ENCODE peak calls at places on chromosome 22, in seven cellular contexts. One of them, this sample, is unnamed.

GRCh38 chr22:43136255-43136654 is 6.9 kb downstream of the MCAT start:
- DNase-seq in COR-L47: peak
- DNase-seq in Daoy: peak
- DNase-seq in iPS DF 6.9: no peak
- DNase-seq in stimulated activated CD4-positive, alpha-beta T cell treated with anti-CD3 and anti-CD28 coated beads, Interleukin-1b, Interleukin-23, amount 100 ng/mL, for 24 hours: no peak
- DNase-seq in activated naive CD8-positive, alpha-beta T cell treated with anti-CD3 and anti-CD28 coated beads, Interleukin-2, amount 50 U/mL, for 24 hours: peak
- DNase-seq in M059J: no peak
- DNase-seq in this sample: no peak

GRCh38 chr22:47575291-47575690 is 812.8 kb downstream of the TBC1D22A start:
- DNase-seq in COR-L47: no peak
- DNase-seq in stimulated activated CD4-positive, alpha-beta T cell treated with anti-CD3 and anti-CD28 coated beads, Interleukin-1b, Interleukin-23, amount 100 ng/mL, for 24 hours: no peak
- DNase-seq in iPS DF 6.9: no peak
- DNase-seq in Daoy: no peak
- DNase-seq in M059J: no peak
- DNase-seq in activated naive CD8-positive, alpha-beta T cell treated with anti-CD3 and anti-CD28 coated beads, Interleukin-2, amount 50 U/mL, for 24 hours: no peak
- DNase-seq in this sample: peak

GRCh38 chr22:20569059-20570058 is 61.9 kb downstream of the MED15 start:
- DNase-seq in iPS DF 6.9: no peak
- DNase-seq in stimulated activated CD4-positive, alpha-beta T cell treated with anti-CD3 and anti-CD28 coated beads, Interleukin-1b, Interleukin-23, amount 100 ng/mL, for 24 hours: peak
- DNase-seq in COR-L47: no peak
- DNase-seq in M059J: peak
- DNase-seq in Daoy: peak
- DNase-seq in activated naive CD8-positive, alpha-beta T cell treated with anti-CD3 and anti-CD28 coated beads, Interleukin-2, amount 50 U/mL, for 24 hours: peak
- DNase-seq in this sample: no peak

GRCh38 chr22:24128631-24129601 is 52.4 kb upstream of the SUSD2 start:
- DNase-seq in stimulated activated CD4-positive, alpha-beta T cell treated with anti-CD3 and anti-CD28 coated beads, Interleukin-1b, Interleukin-23, amount 100 ng/mL, for 24 hours: no peak
- DNase-seq in COR-L47: peak
- DNase-seq in Daoy: no peak
- DNase-seq in activated naive CD8-positive, alpha-beta T cell treated with anti-CD3 and anti-CD28 coated beads, Interleukin-2, amount 50 U/mL, for 24 hours: no peak
- DNase-seq in iPS DF 6.9: no peak
- DNase-seq in M059J: no peak
- DNase-seq in this sample: peak

GRCh38 chr22:38981005-38981658 is 1.0 kb upstream of the APOBEC3B start:
- DNase-seq in M059J: peak
- DNase-seq in iPS DF 6.9: no peak
- DNase-seq in stimulated activated CD4-positive, alpha-beta T cell treated with anti-CD3 and anti-CD28 coated beads, Interleukin-1b, Interleukin-23, amount 100 ng/mL, for 24 hours: no peak
- DNase-seq in Daoy: peak
- DNase-seq in COR-L47: no peak
- DNase-seq in activated naive CD8-positive, alpha-beta T cell treated with anti-CD3 and anti-CD28 coated beads, Interleukin-2, amount 50 U/mL, for 24 hours: no peak
- DNase-seq in this sample: no peak

GRCh38 chr22:39244496-39245129 is at the start of gene PDGFB:
- DNase-seq in iPS DF 6.9: no peak
- DNase-seq in M059J: peak
- DNase-seq in activated naive CD8-positive, alpha-beta T cell treated with anti-CD3 and anti-CD28 coated beads, Interleukin-2, amount 50 U/mL, for 24 hours: no peak
- DNase-seq in Daoy: peak
- DNase-seq in COR-L47: peak
- DNase-seq in stimulated activated CD4-positive, alpha-beta T cell treated with anti-CD3 and anti-CD28 coated beads, Interleukin-1b, Interleukin-23, amount 100 ng/mL, for 24 hours: no peak
- DNase-seq in this sample: no peak

GRCh38 chr22:42648368-42649260 is 578 bp downstream of the CYB5R3 start:
- DNase-seq in Daoy: peak
- DNase-seq in iPS DF 6.9: no peak
- DNase-seq in COR-L47: no peak
- DNase-seq in M059J: no peak
- DNase-seq in stimulated activated CD4-positive, alpha-beta T cell treated with anti-CD3 and anti-CD28 coated beads, Interleukin-1b, Interleukin-23, amount 100 ng/mL, for 24 hours: no peak
- DNase-seq in activated naive CD8-positive, alpha-beta T cell treated with anti-CD3 and anti-CD28 coated beads, Interleukin-2, amount 50 U/mL, for 24 hours: peak
- DNase-seq in this sample: no peak

GRCh38 chr22:28180804-28181203 is 261.7 kb upstream of the PITPNB start:
- DNase-seq in M059J: no peak
- DNase-seq in activated naive CD8-positive, alpha-beta T cell treated with anti-CD3 and anti-CD28 coated beads, Interleukin-2, amount 50 U/mL, for 24 hours: no peak
- DNase-seq in stimulated activated CD4-positive, alpha-beta T cell treated with anti-CD3 and anti-CD28 coated beads, Interleukin-1b, Interleukin-23, amount 100 ng/mL, for 24 hours: no peak
- DNase-seq in Daoy: no peak
- DNase-seq in iPS DF 6.9: no peak
- DNase-seq in COR-L47: no peak
- DNase-seq in this sample: no peak

GRCh38 chr22:32204856-32205722 is at the start of gene RFPL2:
- DNase-seq in COR-L47: peak
- DNase-seq in Daoy: peak
- DNase-seq in activated naive CD8-positive, alpha-beta T cell treated with anti-CD3 and anti-CD28 coated beads, Interleukin-2, amount 50 U/mL, for 24 hours: no peak
- DNase-seq in stimulated activated CD4-positive, alpha-beta T cell treated with anti-CD3 and anti-CD28 coated beads, Interleukin-1b, Interleukin-23, amount 100 ng/mL, for 24 hours: no peak
- DNase-seq in iPS DF 6.9: no peak
- DNase-seq in M059J: no peak
- DNase-seq in this sample: peak

GRCh38 chr22:20084547-20085413 is 4.7 kb downstream of the DGCR8 start:
- DNase-seq in COR-L47: peak
- DNase-seq in iPS DF 6.9: no peak
- DNase-seq in M059J: no peak
- DNase-seq in stimulated activated CD4-positive, alpha-beta T cell treated with anti-CD3 and anti-CD28 coated beads, Interleukin-1b, Interleukin-23, amount 100 ng/mL, for 24 hours: no peak
- DNase-seq in Daoy: no peak
- DNase-seq in activated naive CD8-positive, alpha-beta T cell treated with anti-CD3 and anti-CD28 coated beads, Interleukin-2, amount 50 U/mL, for 24 hours: peak
- DNase-seq in this sample: no peak

GRCh38 chr22:26587991-26588613 is 1.8 kb downstream of the TPST2 start:
- DNase-seq in COR-L47: no peak
- DNase-seq in activated naive CD8-positive, alpha-beta T cell treated with anti-CD3 and anti-CD28 coated beads, Interleukin-2, amount 50 U/mL, for 24 hours: no peak
- DNase-seq in Daoy: no peak
- DNase-seq in stimulated activated CD4-positive, alpha-beta T cell treated with anti-CD3 and anti-CD28 coated beads, Interleukin-1b, Interleukin-23, amount 100 ng/mL, for 24 hours: no peak
- DNase-seq in M059J: no peak
- DNase-seq in iPS DF 6.9: no peak
- DNase-seq in this sample: no peak

GRCh38 chr22:36808611-36809344 is 8.1 kb downstream of the PVALB start:
- DNase-seq in COR-L47: peak
- DNase-seq in activated naive CD8-positive, alpha-beta T cell treated with anti-CD3 and anti-CD28 coated beads, Interleukin-2, amount 50 U/mL, for 24 hours: no peak
- DNase-seq in Daoy: no peak
- DNase-seq in M059J: no peak
- DNase-seq in stimulated activated CD4-positive, alpha-beta T cell treated with anti-CD3 and anti-CD28 coated beads, Interleukin-1b, Interleukin-23, amount 100 ng/mL, for 24 hours: no peak
- DNase-seq in iPS DF 6.9: no peak
- DNase-seq in this sample: peak

GRCh38 chr22:46047226-46047625 is 70.3 kb upstream of the WNT7B start:
- DNase-seq in M059J: peak
- DNase-seq in iPS DF 6.9: no peak
- DNase-seq in stimulated activated CD4-positive, alpha-beta T cell treated with anti-CD3 and anti-CD28 coated beads, Interleukin-1b, Interleukin-23, amount 100 ng/mL, for 24 hours: no peak
- DNase-seq in activated naive CD8-positive, alpha-beta T cell treated with anti-CD3 and anti-CD28 coated beads, Interleukin-2, amount 50 U/mL, for 24 hours: no peak
- DNase-seq in COR-L47: no peak
- DNase-seq in Daoy: no peak
- DNase-seq in this sample: no peak

GRCh38 chr22:25845985-25846745 is 104.2 kb downstream of the MYO18B start:
- DNase-seq in stimulated activated CD4-positive, alpha-beta T cell treated with anti-CD3 and anti-CD28 coated beads, Interleukin-1b, Interleukin-23, amount 100 ng/mL, for 24 hours: peak
- DNase-seq in activated naive CD8-positive, alpha-beta T cell treated with anti-CD3 and anti-CD28 coated beads, Interleukin-2, amount 50 U/mL, for 24 hours: peak
- DNase-seq in Daoy: peak
- DNase-seq in M059J: peak
- DNase-seq in COR-L47: no peak
- DNase-seq in iPS DF 6.9: no peak
- DNase-seq in this sample: no peak

GRCh38 chr22:42655693-42656092 is 6.5 kb upstream of the CYB5R3 start:
- DNase-seq in stimulated activated CD4-positive, alpha-beta T cell treated with anti-CD3 and anti-CD28 coated beads, Interleukin-1b, Interleukin-23, amount 100 ng/mL, for 24 hours: no peak
- DNase-seq in iPS DF 6.9: no peak
- DNase-seq in COR-L47: peak
- DNase-seq in M059J: no peak
- DNase-seq in activated naive CD8-positive, alpha-beta T cell treated with anti-CD3 and anti-CD28 coated beads, Interleukin-2, amount 50 U/mL, for 24 hours: no peak
- DNase-seq in Daoy: no peak
- DNase-seq in this sample: no peak

GRCh38 chr22:40594924-40595323 is 41.6 kb downstream of the MRTFA start:
- DNase-seq in Daoy: peak
- DNase-seq in COR-L47: no peak
- DNase-seq in M059J: no peak
- DNase-seq in activated naive CD8-positive, alpha-beta T cell treated with anti-CD3 and anti-CD28 coated beads, Interleukin-2, amount 50 U/mL, for 24 hours: no peak
- DNase-seq in stimulated activated CD4-positive, alpha-beta T cell treated with anti-CD3 and anti-CD28 coated beads, Interleukin-1b, Interleukin-23, amount 100 ng/mL, for 24 hours: no peak
- DNase-seq in iPS DF 6.9: no peak
- DNase-seq in this sample: no peak

GRCh38 chr22:20819471-20819870 is 39.1 kb downstream of the PI4KA start:
- DNase-seq in stimulated activated CD4-positive, alpha-beta T cell treated with anti-CD3 and anti-CD28 coated beads, Interleukin-1b, Interleukin-23, amount 100 ng/mL, for 24 hours: no peak
- DNase-seq in COR-L47: no peak
- DNase-seq in iPS DF 6.9: no peak
- DNase-seq in M059J: no peak
- DNase-seq in Daoy: no peak
- DNase-seq in activated naive CD8-positive, alpha-beta T cell treated with anti-CD3 and anti-CD28 coated beads, Interleukin-2, amount 50 U/mL, for 24 hours: no peak
- DNase-seq in this sample: no peak

GRCh38 chr22:21941921-21942320 is 10.7 kb downstream of the PPM1F start:
- DNase-seq in Daoy: no peak
- DNase-seq in stimulated activated CD4-positive, alpha-beta T cell treated with anti-CD3 and anti-CD28 coated beads, Interleukin-1b, Interleukin-23, amount 100 ng/mL, for 24 hours: no peak
- DNase-seq in COR-L47: no peak
- DNase-seq in M059J: no peak
- DNase-seq in activated naive CD8-positive, alpha-beta T cell treated with anti-CD3 and anti-CD28 coated beads, Interleukin-2, amount 50 U/mL, for 24 hours: no peak
- DNase-seq in iPS DF 6.9: no peak
- DNase-seq in this sample: no peak

GRCh38 chr22:40487663-40488249 is 117.4 kb downstream of the SGSM3 start:
- DNase-seq in iPS DF 6.9: no peak
- DNase-seq in M059J: no peak
- DNase-seq in stimulated activated CD4-positive, alpha-beta T cell treated with anti-CD3 and anti-CD28 coated beads, Interleukin-1b, Interleukin-23, amount 100 ng/mL, for 24 hours: no peak
- DNase-seq in activated naive CD8-positive, alpha-beta T cell treated with anti-CD3 and anti-CD28 coated beads, Interleukin-2, amount 50 U/mL, for 24 hours: no peak
- DNase-seq in COR-L47: peak
- DNase-seq in Daoy: no peak
- DNase-seq in this sample: peak

GRCh38 chr22:48357196-48357595 is 1470.5 kb downstream of the BRD1 start:
- DNase-seq in activated naive CD8-positive, alpha-beta T cell treated with anti-CD3 and anti-CD28 coated beads, Interleukin-2, amount 50 U/mL, for 24 hours: no peak
- DNase-seq in M059J: no peak
- DNase-seq in stimulated activated CD4-positive, alpha-beta T cell treated with anti-CD3 and anti-CD28 coated beads, Interleukin-1b, Interleukin-23, amount 100 ng/mL, for 24 hours: no peak
- DNase-seq in Daoy: no peak
- DNase-seq in COR-L47: no peak
- DNase-seq in iPS DF 6.9: no peak
- DNase-seq in this sample: no peak

GRCh38 chr22:25404556-25404922 is 159.9 kb upstream of the GRK3 start:
- DNase-seq in COR-L47: no peak
- DNase-seq in Daoy: no peak
- DNase-seq in stimulated activated CD4-positive, alpha-beta T cell treated with anti-CD3 and anti-CD28 coated beads, Interleukin-1b, Interleukin-23, amount 100 ng/mL, for 24 hours: no peak
- DNase-seq in iPS DF 6.9: no peak
- DNase-seq in activated naive CD8-positive, alpha-beta T cell treated with anti-CD3 and anti-CD28 coated beads, Interleukin-2, amount 50 U/mL, for 24 hours: peak
- DNase-seq in M059J: no peak
- DNase-seq in this sample: no peak

GRCh38 chr22:38792833-38793232 is 1.1 kb downstream of the DNAL4 start:
- DNase-seq in M059J: peak
- DNase-seq in COR-L47: no peak
- DNase-seq in activated naive CD8-positive, alpha-beta T cell treated with anti-CD3 and anti-CD28 coated beads, Interleukin-2, amount 50 U/mL, for 24 hours: peak
- DNase-seq in stimulated activated CD4-positive, alpha-beta T cell treated with anti-CD3 and anti-CD28 coated beads, Interleukin-1b, Interleukin-23, amount 100 ng/mL, for 24 hours: no peak
- DNase-seq in Daoy: peak
- DNase-seq in iPS DF 6.9: no peak
- DNase-seq in this sample: no peak

GRCh38 chr22:35894937-35895708 is 133.5 kb downstream of the RBFOX2 start:
- DNase-seq in iPS DF 6.9: no peak
- DNase-seq in Daoy: no peak
- DNase-seq in M059J: peak
- DNase-seq in COR-L47: no peak
- DNase-seq in activated naive CD8-positive, alpha-beta T cell treated with anti-CD3 and anti-CD28 coated beads, Interleukin-2, amount 50 U/mL, for 24 hours: no peak
- DNase-seq in stimulated activated CD4-positive, alpha-beta T cell treated with anti-CD3 and anti-CD28 coated beads, Interleukin-1b, Interleukin-23, amount 100 ng/mL, for 24 hours: no peak
- DNase-seq in this sample: no peak

GRCh38 chr22:39545310-39546063 is 12.9 kb upstream of the RPS19BP1 start:
- DNase-seq in Daoy: peak
- DNase-seq in COR-L47: no peak
- DNase-seq in activated naive CD8-positive, alpha-beta T cell treated with anti-CD3 and anti-CD28 coated beads, Interleukin-2, amount 50 U/mL, for 24 hours: peak
- DNase-seq in stimulated activated CD4-positive, alpha-beta T cell treated with anti-CD3 and anti-CD28 coated beads, Interleukin-1b, Interleukin-23, amount 100 ng/mL, for 24 hours: no peak
- DNase-seq in M059J: peak
- DNase-seq in iPS DF 6.9: no peak
- DNase-seq in this sample: peak

GRCh38 chr22:44840611-44841322 is 88.4 kb downstream of the ARHGAP8 start:
- DNase-seq in COR-L47: no peak
- DNase-seq in Daoy: no peak
- DNase-seq in activated naive CD8-positive, alpha-beta T cell treated with anti-CD3 and anti-CD28 coated beads, Interleukin-2, amount 50 U/mL, for 24 hours: no peak
- DNase-seq in stimulated activated CD4-positive, alpha-beta T cell treated with anti-CD3 and anti-CD28 coated beads, Interleukin-1b, Interleukin-23, amount 100 ng/mL, for 24 hours: no peak
- DNase-seq in M059J: no peak
- DNase-seq in iPS DF 6.9: no peak
- DNase-seq in this sample: no peak